ENCODE peak calls at places on chromosomes 6 and 20, in ten cellular contexts. F, Q, H, X, U, W, N, O, J and D are unnamed samples.

GRCh38 chr20:15756001-15756400 is 817.2 kb downstream of the KIF16B start:
- DNase-seq in X (no peak), H (no peak), J (no peak), U (no peak), N (no peak), O (no peak), F (no peak), W (no peak), Q (no peak), D (no peak)

GRCh38 chr20:58721951-58722371 is 29.4 kb downstream of the NPEPL1 start:
- DNase-seq in H (no peak), X (no peak), W (no peak), O (no peak), F (no peak), N (peak), U (no peak), Q (no peak), J (no peak), D (no peak)

GRCh38 chr6:69398729-69399128 is 398.1 kb downstream of the LMBRD1 start:
- DNase-seq in H (no peak), O (no peak), W (no peak), F (no peak), U (no peak), N (no peak), X (no peak), Q (no peak), J (no peak), D (no peak)

GRCh38 chr20:2836035-2836434 is 4.4 kb downstream of the PCED1A start:
- DNase-seq in W (no peak), H (no peak), J (no peak), O (no peak), U (no peak), N (no peak), X (no peak), Q (no peak), F (no peak), D (no peak)

GRCh38 chr6:63447134-63447533 is 125.1 kb upstream of the LOC128125822 start:
- DNase-seq in J (no peak), U (no peak), N (no peak), F (no peak), X (no peak), O (no peak), W (no peak), H (no peak), Q (no peak), D (no peak)

GRCh38 chr20:59179988-59180387 is 16.4 kb downstream of the ZNF831 start:
- DNase-seq in X (no peak), Q (no peak), J (no peak), W (no peak), F (no peak), H (no peak), O (no peak), U (no peak), N (no peak), D (no peak)

GRCh38 chr6:6646859-6647258 is 58.3 kb downstream of the LY86 start:
- DNase-seq in H (no peak), W (no peak), Q (no peak), X (no peak), N (no peak), J (no peak), O (no peak), F (no peak), U (no peak), D (no peak)

GRCh38 chr6:107110200-107110599 is 5.1 kb downstream of the BEND3 start:
- DNase-seq in Q (no peak), W (no peak), H (no peak), F (no peak), X (no peak), J (no peak), U (no peak), N (no peak), O (peak), D (no peak)

GRCh38 chr6:4336778-4337442 is 201.5 kb upstream of the ECI2 start:
- DNase-seq in N (no peak), F (no peak), H (no peak), W (no peak), X (no peak), J (no peak), U (no peak), O (no peak), Q (no peak), D (no peak)

GRCh38 chr6:5246141-5246869 is 14.4 kb downstream of the LYRM4 start:
- DNase-seq in Q (no peak), F (no peak), J (no peak), X (no peak), W (no peak), U (no peak), H (no peak), O (no peak), N (no peak), D (no peak)

GRCh38 chr6:134009876-134010275 is 42.5 kb downstream of the SLC2A12 start:
- DNase-seq in O (no peak), F (no peak), J (no peak), H (no peak), W (no peak), X (no peak), N (no peak), Q (no peak), U (no peak), D (no peak)

GRCh38 chr6:144712541-144712940 is 427.4 kb downstream of the UTRN start:
- DNase-seq in O (no peak), F (no peak), N (peak), X (no peak), U (no peak), J (no peak), W (no peak), H (no peak), Q (no peak), D (no peak)

GRCh38 chr6:169070506-169071176 is 183.0 kb downstream of the THBS2 start:
- DNase-seq in Q (no peak), O (peak), U (no peak), X (no peak), W (no peak), F (peak), H (no peak), J (no peak), N (peak), D (no peak)

GRCh38 chr6:112010328-112010727 is 43.6 kb upstream of the CCN6 start:
- DNase-seq in J (no peak), N (no peak), W (no peak), U (no peak), Q (no peak), X (no peak), H (no peak), O (no peak), F (no peak), D (no peak)

GRCh38 chr20:11769825-11770224 is 147.9 kb upstream of the BTBD3 start:
- DNase-seq in N (peak), W (no peak), O (no peak), Q (no peak), U (no peak), J (no peak), H (no peak), X (no peak), F (no peak), D (no peak)

GRCh38 chr6:1525364-1526038 is 84.2 kb upstream of the FOXC1 start:
- DNase-seq in X (no peak), N (no peak), Q (no peak), U (no peak), O (no peak), F (no peak), W (no peak), J (no peak), H (no peak), D (no peak)

GRCh38 chr6:45538636-45539035 is 160.9 kb upstream of the SUPT3H start:
- DNase-seq in Q (no peak), W (no peak), N (peak), H (no peak), U (no peak), X (no peak), F (no peak), O (no peak), J (no peak), D (no peak)

GRCh38 chr20:60062431-60063336 is 104.5 kb downstream of the CDH26 start:
- DNase-seq in U (no peak), Q (no peak), W (no peak), J (no peak), O (peak), N (peak), X (no peak), F (no peak), H (no peak), D (no peak)

GRCh38 chr20:54346269-54346668 is 129.1 kb upstream of the DOK5 start:
- DNase-seq in X (no peak), J (no peak), U (no peak), O (no peak), W (no peak), H (no peak), N (no peak), F (no peak), Q (no peak), D (no peak)

GRCh38 chr6:11198663-11199603 is 33.5 kb downstream of the NEDD9 start:
- DNase-seq in N (no peak), Q (no peak), J (no peak), X (no peak), U (no peak), H (no peak), F (no peak), W (no peak), O (peak), D (no peak)

GRCh38 chr6:82741325-82741995 is 324.2 kb downstream of the UBE3D start:
- DNase-seq in J (no peak), W (no peak), N (peak), F (no peak), X (no peak), U (no peak), H (no peak), O (no peak), Q (no peak), D (no peak)

GRCh38 chr20:43825635-43826034 is 89.0 kb upstream of the TOX2 start:
- DNase-seq in X (no peak), U (no peak), Q (no peak), W (no peak), H (no peak), F (no peak), O (no peak), J (no peak), N (peak), D (no peak)

GRCh38 chr20:59006864-59007757 is at the start of gene CTSZ:
- DNase-seq in H (no peak), Q (no peak), U (peak), F (no peak), J (peak), X (no peak), O (no peak), N (peak), W (peak), D (peak)

GRCh38 chr6:118103381-118104105 is 196.5 kb downstream of the SLC35F1 start:
- DNase-seq in Q (no peak), N (no peak), H (no peak), O (no peak), X (no peak), F (peak), W (no peak), U (no peak), J (no peak), D (no peak)